ENCODE peak calls at places on chromosome 16, in eight cellular contexts. C is HCT116, U is thoracic aorta, X is DND-41, O is fibroblast of pulmonary artery, N is heart right ventricle, L is astrocyte of the spinal cord, Z is uterus. H is an unnamed sample.

GRCh38 chr16:11354733-11355574 is 9.7 kb downstream of the RMI2 start:
- DNase-seq in Z (no peak), X (peak; percentile 87), L (peak; percentile 45), U (no peak), C (no peak), O (no peak), N (no peak), H (peak; percentile 76)

GRCh38 chr16:86874141-86874540 is 295.8 kb downstream of the FOXL1 start:
- DNase-seq in X (peak; percentile 48), C (peak; percentile 6), Z (no peak), U (no peak), O (peak; percentile 13), N (no peak), L (no peak), H (no peak)

GRCh38 chr16:90008708-90009145 is 10.5 kb downstream of the DBNDD1 start:
- DNase-seq in O (no peak), C (no peak), X (peak; percentile 89), L (peak; percentile 22), Z (no peak), N (no peak), U (no peak), H (peak; percentile 72)

GRCh38 chr16:85528528-85529387 is 84.4 kb upstream of the GSE1 start:
- DNase-seq in L (no peak), C (no peak), X (no peak), U (no peak), N (no peak), O (no peak), Z (no peak), H (peak; percentile 54)

GRCh38 chr16:90022209-90023077 is 3.2 kb upstream of the DBNDD1 start:
- DNase-seq in Z (peak; percentile 87), O (peak; percentile 90), N (peak; percentile 93), X (peak; percentile 87), U (peak; percentile 66), C (peak; percentile 87), L (peak; percentile 82), H (peak; percentile 88)

GRCh38 chr16:70157105-70157476 is 16.5 kb upstream of the CLEC18C start:
- DNase-seq in O (no peak), N (no peak), U (no peak), L (no peak), Z (no peak), C (no peak), X (no peak), H (no peak)

GRCh38 chr16:29743827-29744531 is 1.8 kb downstream of the C16orf54 start:
- DNase-seq in L (no peak), O (no peak), U (no peak), Z (no peak), X (no peak), C (no peak), N (no peak), H (no peak)

GRCh38 chr16:24988593-24989338 is 26.4 kb downstream of the ARHGAP17 start:
- DNase-seq in L (peak; percentile 74), O (peak; percentile 75), Z (peak; percentile 52), C (peak; percentile 6), U (no peak), N (peak; percentile 59), X (no peak), H (no peak)

GRCh38 chr16:69113216-69113615 is 7.8 kb downstream of the HAS3 start:
- DNase-seq in U (no peak), N (no peak), X (no peak), O (no peak), Z (no peak), L (no peak), C (no peak), H (no peak)

GRCh38 chr16:51243836-51244483 is 92.9 kb upstream of the SALL1 start:
- DNase-seq in O (peak; percentile 7), N (no peak), C (no peak), X (no peak), Z (peak; percentile 54), U (no peak), L (peak; percentile 2), H (no peak)

GRCh38 chr16:27242868-27243590 is 25.5 kb downstream of the NSMCE1 start:
- DNase-seq in C (no peak), N (no peak), O (peak; percentile 95), Z (peak; percentile 59), U (peak; percentile 50), X (peak; percentile 52), L (peak; percentile 95), H (no peak)

GRCh38 chr16:3004781-3005284 is 7.9 kb upstream of the CLDN9 start:
- DNase-seq in Z (no peak), O (no peak), N (no peak), C (no peak), L (no peak), U (no peak), X (no peak), H (no peak)

GRCh38 chr16:85842435-85842834 is 42.9 kb downstream of the COX4I1 start:
- DNase-seq in N (no peak), X (no peak), U (no peak), O (no peak), C (no peak), Z (no peak), L (no peak), H (no peak)

GRCh38 chr16:1293921-1294656 is 15.3 kb upstream of the UBE2I start:
- DNase-seq in X (no peak), Z (no peak), N (no peak), C (no peak), U (no peak), O (no peak), L (no peak), H (no peak)

GRCh38 chr16:2432801-2433505 is 3.7 kb downstream of the CCNF start:
- DNase-seq in Z (no peak), U (no peak), X (no peak), C (no peak), L (no peak), O (no peak), N (no peak), H (no peak)

GRCh38 chr16:77987772-77988171 is 34.6 kb upstream of the CLEC3A start:
- DNase-seq in U (no peak), C (no peak), L (no peak), Z (no peak), O (no peak), N (no peak), X (no peak), H (no peak)

DNA sequence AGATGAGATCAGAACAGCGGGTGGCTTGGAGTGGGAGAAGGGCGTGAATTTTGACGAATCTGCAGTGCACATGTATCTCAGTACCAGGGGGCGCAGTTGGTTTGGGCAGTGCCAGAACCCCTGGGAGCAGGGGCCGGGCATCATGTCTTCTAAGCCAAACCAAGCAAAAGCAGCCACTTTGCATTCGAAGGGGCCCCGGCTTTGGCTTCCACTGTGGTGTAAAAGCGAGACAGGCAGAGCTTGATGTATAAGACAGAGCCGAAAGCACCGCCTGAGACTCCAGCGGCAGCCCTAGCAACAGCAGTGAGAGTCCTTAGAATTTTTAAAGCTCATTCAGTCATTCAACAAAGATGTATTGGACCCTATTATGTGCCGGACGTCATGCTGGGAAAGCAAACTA is 3.8 kb upstream of the XYLT1 start:
- DNase-seq in U (no peak), N (no peak), O (no peak), X (peak; percentile 5), Z (no peak), C (no peak), L (no peak), H (peak; percentile 17)
- H3K4me3 ChIP-seq in U (peak overlapping the region; percentile 15), N (no peak overlapping the region), O (no peak overlapping the region), X (no peak overlapping the region), Z (no peak overlapping the region), C (no peak overlapping the region), L (no peak overlapping the region), H (no peak overlapping the region)

GRCh38 chr16:84391151-84391873 is 23.0 kb downstream of the ATP2C2 start:
- DNase-seq in L (peak; percentile 37), X (no peak), O (peak; percentile 29), Z (no peak), N (no peak), C (no peak), U (no peak), H (no peak)

GRCh38 chr16:84396537-84397008 is 28.2 kb downstream of the ATP2C2 start:
- DNase-seq in L (no peak), C (no peak), N (no peak), O (no peak), U (no peak), Z (no peak), X (no peak), H (no peak)

GRCh38 chr16:84397090-84397489 is 28.8 kb downstream of the ATP2C2 start:
- DNase-seq in L (no peak), Z (no peak), C (no peak), O (no peak), N (no peak), U (no peak), X (no peak), H (no peak)
- TF ChIP-seq CTCF in L (peak; percentile 14), Z (no peak), C (peak; percentile 75), O (peak; percentile 23), N (no peak), U (no peak), X (peak; percentile 52), H (peak; percentile 35)

GRCh38 chr16:67129422-67129821 is 19.7 kb downstream of the PHAF1 start:
- DNase-seq in N (no peak), C (no peak), O (no peak), X (no peak), L (no peak), U (no peak), Z (no peak), H (no peak)
- H3K4me3 ChIP-seq in N (no peak overlapping the region), C (no peak overlapping the region), O (no peak overlapping the region), X (no peak overlapping the region), L (no peak overlapping the region), U (no peak overlapping the region), Z (no peak overlapping the region), H (no peak overlapping the region)

GRCh38 chr16:4505356-4506153 is 29.4 kb downstream of the HMOX2 start:
- DNase-seq in C (no peak), Z (no peak), U (no peak), L (no peak), O (no peak), N (no peak), X (no peak), H (peak; percentile 76)

GRCh38 chr16:4499196-4499555 is 23.0 kb downstream of the HMOX2 start:
- DNase-seq in C (no peak), O (no peak), N (no peak), X (no peak), Z (no peak), L (no peak), U (no peak), H (no peak)

GRCh38 chr16:4498546-4499195 is 22.5 kb downstream of the HMOX2 start:
- DNase-seq in C (no peak), N (no peak), L (no peak), Z (no peak), U (no peak), O (no peak), X (no peak), H (no peak)

GRCh38 chr16:4500283-4500682 is 24.1 kb downstream of the HMOX2 start:
- DNase-seq in C (peak; percentile 27), Z (no peak), O (peak; percentile 85), N (no peak), U (no peak), X (no peak), L (peak; percentile 79), H (no peak)

DNA sequence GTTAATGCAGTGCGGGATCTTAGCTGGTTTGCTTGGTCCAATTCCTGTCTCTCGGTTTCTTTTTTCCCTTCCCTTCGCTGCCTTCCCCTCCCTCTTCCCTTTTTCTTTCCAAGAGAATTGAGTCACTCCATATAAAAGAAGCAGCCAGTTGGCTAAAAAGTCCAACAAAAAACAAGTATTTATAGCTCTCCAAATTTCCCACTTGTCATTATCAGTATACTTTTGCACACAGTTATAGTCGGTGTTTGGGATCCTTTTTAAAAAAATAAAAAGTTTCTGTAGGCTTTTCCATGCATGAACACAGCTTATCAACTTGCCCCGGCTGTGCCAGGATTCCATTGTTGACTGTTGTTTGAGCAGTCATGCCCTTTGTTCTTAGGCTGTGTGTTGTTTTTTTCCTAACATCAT is 24.9 kb downstream of the HMOX2 start:
- DNase-seq in C (no peak), Z (no peak), O (peak; percentile 57), L (peak; percentile 32), U (no peak), X (no peak), N (no peak), H (no peak)
- TF ChIP-seq CTCF in C (no peak), Z (no peak), O (no peak), L (no peak), U (no peak), X (no peak), N (no peak), H (no peak)

H was measured in GM06990.